ENCODE peak calls at places on chromosomes 5 and 9, in four cellular contexts. L, Y, N and D are unnamed samples.

GRCh38 chr9:134910146-134910545 is 7.6 kb downstream of the FCN1 start:
- DNase-seq in N (no peak), Y (no peak), L (no peak), D (no peak)

GRCh38 chr5:176895350-176895749 is 3.8 kb downstream of the HK3 start:
- DNase-seq in L (no peak), N (no peak), Y (no peak), D (no peak)

GRCh38 chr5:128538249-128539037 is 398 bp upstream of the FBN2 start:
- DNase-seq in N (peak; percentile 39), Y (no peak), L (peak; percentile 49), D (no peak)

GRCh38 chr9:77649109-77649812 is 1.1 kb upstream of the GNA14 start:
- DNase-seq in Y (no peak), N (peak; percentile 45), L (no peak), D (no peak)

GRCh38 chr9:88041447-88041846 is 67.1 kb upstream of the CDK20 start:
- DNase-seq in L (no peak), Y (no peak), N (no peak), D (no peak)

GRCh38 chr5:103258957-103259704 is 568 bp downstream of the MACIR start:
- DNase-seq in N (peak; percentile 10), Y (peak; percentile 52), L (peak; percentile 6), D (peak; percentile 69)

GRCh38 chr5:160165137-160166068 is 46.2 kb upstream of the PWWP2A start:
- DNase-seq in L (peak; percentile 98), Y (no peak), N (peak; percentile 97), D (no peak)

GRCh38 chr5:95331358-95331757 is 46.5 kb upstream of the MCTP1 start:
- DNase-seq in L (no peak), Y (no peak), N (no peak), D (no peak)

GRCh38 chr9:127979333-127980055 is 1.3 kb downstream of the EEIG1 start:
- DNase-seq in N (no peak), Y (no peak), L (no peak), D (no peak)

GRCh38 chr9:38004809-38005560 is 64.0 kb downstream of the SHB start:
- DNase-seq in L (no peak), N (no peak), Y (no peak), D (no peak)

GRCh38 chr5:119282628-119283027 is 73.2 kb upstream of the TNFAIP8 start:
- DNase-seq in Y (no peak), L (no peak), N (no peak), D (no peak)

GRCh38 chr5:1737790-1738405 is 61.7 kb downstream of the MRPL36 start:
- DNase-seq in Y (peak; percentile 16), L (peak; percentile 4), N (peak; percentile 29), D (peak; percentile 41)

GRCh38 chr5:123371575-123372179 is 51.5 kb downstream of the CEP120 start:
- DNase-seq in L (no peak), N (peak; percentile 12), Y (peak; percentile 6), D (peak; percentile 15)

GRCh38 chr5:131795879-131796792 is 681 bp downstream of the FNIP1 start:
- DNase-seq in L (peak; percentile 22), N (peak; percentile 41), Y (peak; percentile 38), D (peak; percentile 34)

GRCh38 chr9:83284766-83285165 is 221.8 kb upstream of the RASEF start:
- DNase-seq in Y (no peak), L (no peak), N (no peak), D (no peak)

GRCh38 chr5:9852686-9853085 is 222.5 kb upstream of the TAS2R1 start:
- DNase-seq in Y (no peak), L (no peak), N (no peak), D (no peak)